ENCODE peak calls at places on chromosomes 6 and 20, in eight cellular contexts. F, Y, G, M, S, O, U and X are unnamed samples.
A peak's percentile ranks its signal among the peaks of the same experiment; 100 is the strongest.

GRCh38 chr6:142947702-142948480 is 2.9 kb upstream of the HIVEP2 start:
- DNase-seq in F (no peak), O (peak; percentile 58), U (no peak), S (no peak), Y (no peak), G (no peak), M (no peak), X (no peak)

GRCh38 chr6:14035448-14035847 is 82.1 kb upstream of the CD83 start:
- DNase-seq in O (peak; percentile 93), U (peak; percentile 63), F (no peak), M (no peak), Y (peak; percentile 31), G (peak; percentile 90), S (peak; percentile 78), X (peak; percentile 76)

GRCh38 chr20:62646851-62647520 is 4.7 kb downstream of the SLCO4A1 start:
- DNase-seq in F (no peak), G (no peak), U (no peak), O (no peak), Y (no peak), M (no peak), S (no peak), X (no peak)

GRCh38 chr6:144390202-144390601 is 105.1 kb downstream of the UTRN start:
- DNase-seq in Y (no peak), U (no peak), S (no peak), G (no peak), M (no peak), F (no peak), O (no peak), X (no peak)

GRCh38 chr20:4766631-4767030 is 44.9 kb downstream of the PRND start:
- DNase-seq in S (no peak), U (no peak), F (no peak), O (no peak), G (no peak), Y (no peak), M (no peak), X (no peak)

GRCh38 chr6:33812669-33813068 is 8.9 kb upstream of the MLN start:
- DNase-seq in O (peak; percentile 51), U (peak; percentile 71), Y (peak; percentile 23), G (peak; percentile 61), M (peak; percentile 91), S (peak; percentile 95), F (no peak), X (peak; percentile 69)

GRCh38 chr20:8215516-8215915 is 83.5 kb downstream of the PLCB1 start:
- DNase-seq in G (no peak), O (peak; percentile 82), S (no peak), F (no peak), Y (no peak), U (no peak), M (no peak), X (peak; percentile 42)

GRCh38 chr6:63788569-63788968 is 153.0 kb downstream of the PHF3 start:
- DNase-seq in M (no peak), S (peak; percentile 51), O (no peak), U (no peak), G (no peak), Y (no peak), F (no peak), X (no peak)

GRCh38 chr6:150867117-150867516 is 1.6 kb downstream of the MTHFD1L start:
- DNase-seq in O (no peak), Y (no peak), S (no peak), U (no peak), M (no peak), G (no peak), F (no peak), X (no peak)

GRCh38 chr6:79605968-79606764 is 25.0 kb upstream of the SH3BGRL2 start:
- DNase-seq in S (peak; percentile 68), F (no peak), U (no peak), M (no peak), O (no peak), Y (no peak), G (no peak), X (no peak)

GRCh38 chr6:79605061-79605460 is 26.1 kb upstream of the SH3BGRL2 start:
- DNase-seq in S (no peak), F (no peak), M (peak; percentile 41), G (no peak), O (peak; percentile 46), Y (peak; percentile 8), U (no peak), X (no peak)

GRCh38 chr6:79608334-79609224 is 22.6 kb upstream of the SH3BGRL2 start:
- DNase-seq in U (no peak), M (no peak), F (no peak), S (no peak), G (peak; percentile 6), Y (no peak), O (no peak), X (peak; percentile 9)

GRCh38 chr6:79609225-79609595 is 21.9 kb upstream of the SH3BGRL2 start:
- DNase-seq in Y (no peak), F (no peak), O (no peak), G (no peak), M (no peak), S (no peak), U (no peak), X (no peak)

DNA sequence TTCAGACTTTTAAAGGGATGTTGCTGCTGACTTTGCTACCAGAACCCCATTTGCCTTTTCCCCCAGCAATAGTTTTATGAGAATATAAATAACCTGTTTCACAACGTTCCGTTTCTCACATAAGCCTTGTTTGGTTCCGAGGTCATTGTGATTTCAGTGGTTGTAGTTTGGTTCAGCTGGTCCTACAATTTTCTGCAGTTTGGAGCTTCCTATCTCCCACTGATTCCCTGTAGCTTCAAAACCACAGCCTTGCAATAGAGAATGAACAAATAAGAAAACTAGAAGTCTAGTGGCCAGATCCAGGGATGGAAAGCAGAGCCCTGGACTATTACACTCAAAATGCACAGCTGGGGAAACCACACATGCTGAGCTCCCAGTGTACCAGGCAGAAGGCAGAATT is 24.1 kb upstream of the SH3BGRL2 start:
- DNase-seq in U (no peak), S (no peak), O (peak; percentile 18), M (no peak), G (no peak), F (no peak), Y (no peak), X (no peak)
- H3K9ac ChIP-seq in U (no peak overlapping the region), S (no peak overlapping the region), O (no peak overlapping the region), M (no peak overlapping the region), G (no peak overlapping the region), F (no peak overlapping the region), Y (no peak overlapping the region), X (no peak overlapping the region)

GRCh38 chr6:32222333-32223230 is 1.3 kb downstream of the NOTCH4 start:
- DNase-seq in M (no peak), U (no peak), G (no peak), O (no peak), S (no peak), Y (peak; percentile 33), F (no peak), X (no peak)

GRCh38 chr6:32220021-32220420 is 3.8 kb downstream of the NOTCH4 start:
- DNase-seq in M (no peak), U (no peak), O (no peak), Y (no peak), F (no peak), G (no peak), S (no peak), X (no peak)

GRCh38 chr6:32226434-32226833 is 2.6 kb upstream of the NOTCH4 start:
- DNase-seq in M (no peak), U (no peak), S (no peak), O (no peak), G (no peak), Y (no peak), F (no peak), X (no peak)

GRCh38 chr6:32224696-32225095 is 829 bp upstream of the NOTCH4 start:
- DNase-seq in G (no peak), S (no peak), U (no peak), Y (no peak), F (no peak), O (no peak), M (no peak), X (no peak)

DNA sequence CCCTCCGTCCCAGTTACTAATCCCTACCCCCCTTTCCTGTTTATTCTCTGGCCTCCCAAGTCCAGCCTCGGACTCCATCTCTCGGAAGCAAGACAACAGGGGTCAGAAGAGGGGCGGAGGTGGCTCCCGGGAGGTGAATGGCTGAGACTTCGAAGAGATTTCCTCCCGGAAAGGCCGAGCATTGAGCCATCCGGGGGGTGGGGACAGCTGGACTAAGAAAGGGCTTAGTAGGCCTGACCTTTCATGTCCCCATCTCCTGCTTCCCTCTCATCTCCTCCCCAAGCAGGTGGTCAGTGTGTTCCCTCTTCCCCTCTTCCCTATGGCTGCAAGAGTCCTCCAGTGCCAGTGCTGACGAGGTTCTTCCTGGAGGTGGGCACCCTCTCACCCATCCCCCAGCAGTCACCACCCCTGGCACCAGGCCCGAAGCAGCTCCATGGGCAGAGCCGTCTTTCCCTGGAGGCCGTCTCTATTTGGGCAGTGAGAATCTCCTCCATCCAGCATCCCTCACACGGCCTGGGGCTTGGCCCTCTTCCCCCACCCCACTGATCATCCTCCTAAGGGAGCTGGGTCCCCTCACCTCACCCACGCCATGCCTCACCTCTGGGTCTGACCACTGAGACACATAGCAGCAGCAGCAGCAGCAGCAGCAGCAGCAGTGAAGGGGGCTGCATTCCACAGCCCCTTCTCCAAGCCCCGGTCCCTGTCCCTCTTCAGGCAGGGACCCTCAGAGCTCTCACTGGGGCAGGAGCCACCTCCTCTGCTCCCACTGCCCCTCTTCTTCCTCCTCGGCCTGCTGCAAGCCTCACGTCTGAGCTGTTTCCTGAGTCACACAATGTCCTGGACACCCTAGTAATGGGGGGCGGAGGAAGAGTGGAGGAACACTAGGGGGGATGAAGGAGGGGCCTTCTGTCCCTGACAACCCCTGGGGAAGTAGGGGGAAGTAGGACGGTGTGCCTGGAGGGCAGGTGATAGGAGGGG is at the start of gene NOTCH4:
- DNase-seq in M (no peak), S (no peak), U (no peak), O (no peak), Y (no peak), F (no peak), G (no peak), X (no peak)
- H3K4me3 ChIP-seq in M (no peak within 1 kb of the TSS), S (no peak within 1 kb of the TSS), U (no peak within 1 kb of the TSS), O (no peak within 1 kb of the TSS), Y (no peak within 1 kb of the TSS), F (no peak within 1 kb of the TSS), G (no peak within 1 kb of the TSS), X (no peak within 1 kb of the TSS)

DNA sequence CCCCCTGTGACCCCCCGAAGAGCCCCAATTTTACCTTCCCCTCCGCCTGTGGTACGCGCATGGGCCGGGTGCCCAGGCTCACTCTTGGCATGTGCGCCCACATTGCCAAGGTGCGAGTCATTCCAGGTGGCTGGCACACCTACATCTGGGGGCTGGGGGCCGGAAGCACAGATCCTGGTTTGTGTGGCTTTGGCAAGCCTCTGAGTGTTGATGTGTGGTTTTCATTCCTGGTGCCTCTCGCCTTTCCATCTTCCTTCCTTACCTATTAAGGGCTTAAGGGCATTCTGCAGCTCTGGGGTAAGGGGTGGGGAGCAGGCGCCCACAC is 380 bp upstream of the RNF39 start:
- DNase-seq in M (no peak), Y (peak; percentile 90), S (no peak), O (no peak), U (no peak), G (no peak), F (no peak), X (no peak)
- H3K9ac ChIP-seq in M (no peak overlapping the region), Y (peak overlapping the region; percentile 74), S (no peak overlapping the region), O (no peak overlapping the region), U (no peak overlapping the region), G (no peak overlapping the region), F (peak overlapping the region; percentile 34), X (no peak overlapping the region)

DNA sequence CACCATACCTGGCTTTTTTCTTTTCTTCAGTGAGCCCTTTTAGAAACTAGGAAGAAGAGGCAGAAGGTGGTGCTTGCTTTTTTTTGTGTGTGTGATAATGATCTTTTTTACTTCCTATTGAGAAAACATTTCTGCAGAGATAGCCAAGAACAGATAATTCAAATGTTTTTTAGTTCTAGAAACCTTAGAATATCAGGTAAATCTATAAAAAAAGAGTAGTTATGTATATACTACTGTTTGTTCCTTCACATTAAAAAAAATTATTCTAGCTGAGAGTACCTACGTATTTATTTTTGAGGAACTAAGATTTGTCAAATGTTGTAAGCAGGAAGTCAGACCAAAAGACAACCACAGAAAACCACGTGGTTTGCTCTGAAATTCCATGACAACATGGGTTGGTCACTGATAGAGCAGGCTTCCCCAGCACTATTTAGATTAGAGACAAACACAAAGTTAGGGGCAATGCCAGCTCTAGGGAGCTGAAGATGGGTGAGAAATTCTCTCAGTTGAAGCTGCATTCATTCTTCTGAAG is 12.8 kb downstream of the STK4 start:
- DNase-seq in O (peak; percentile 24), U (no peak), F (no peak), G (no peak), S (no peak), M (no peak), Y (no peak), X (no peak)
- H3K4me3 ChIP-seq in O (no peak overlapping the region), U (no peak overlapping the region), F (no peak overlapping the region), G (no peak overlapping the region), S (no peak overlapping the region), M (no peak overlapping the region), Y (no peak overlapping the region), X (no peak overlapping the region)